ENCODE peak calls at places on chromosomes 11 and 22, in four cellular contexts. S is left ventricle myocardium inferior, L is fibroblast of pulmonary artery, R is fibroblast of mammary gland. Y is an unnamed sample.

GRCh38 chr22:39996732-39997131 is 2.0 kb downstream of the FAM83F start:
- DNase-seq in L (no peak), S (no peak), R (no peak), Y (no peak)

GRCh38 chr11:22512457-22512856 is 113.2 kb downstream of the FANCF start:
- DNase-seq in S (no peak), L (no peak), R (no peak), Y (no peak)

GRCh38 chr22:49930596-49931412 is 12.4 kb downstream of the CRELD2 start:
- DNase-seq in R (peak), L (peak), S (peak), Y (no peak)

GRCh38 chr11:27894552-27894951 is 194.3 kb upstream of the BDNF start:
- DNase-seq in R (no peak), L (no peak), S (no peak), Y (no peak)

GRCh38 chr22:25114369-25115362 is 85.0 kb upstream of the CRYBB3 start:
- DNase-seq in R (no peak), L (no peak), S (no peak), Y (no peak)

GRCh38 chr22:17121235-17122195 is at the start of gene TMEM121B:
- DNase-seq in R (peak), L (peak), S (peak), Y (peak)

GRCh38 chr22:48198489-48199459 is 1436.3 kb downstream of the TBC1D22A start:
- DNase-seq in R (no peak), S (no peak), L (no peak), Y (no peak)

GRCh38 chr22:26535499-26535898 is 23.2 kb upstream of the TFIP11 start:
- DNase-seq in S (no peak), L (no peak), R (no peak), Y (no peak)

GRCh38 chr22:17087176-17088131 is 2.7 kb downstream of the IL17RA start:
- DNase-seq in S (no peak), L (peak), R (peak), Y (no peak)

GRCh38 chr11:48058064-48058463 is 77.7 kb downstream of the PTPRJ start:
- DNase-seq in S (no peak), L (no peak), R (no peak), Y (no peak)

GRCh38 chr11:68179847-68180246 is 33.2 kb downstream of the KMT5B start:
- DNase-seq in S (no peak), R (no peak), L (no peak), Y (no peak)

GRCh38 chr11:59207988-59208432 is 4.7 kb downstream of the MPEG1 start:
- DNase-seq in L (peak), R (peak), S (no peak), Y (peak)

GRCh38 chr11:68870470-68870869 is 28.8 kb upstream of the CPT1A start:
- DNase-seq in S (no peak), L (no peak), R (peak), Y (no peak)

GRCh38 chr11:77142091-77142975 is 14.3 kb downstream of the MYO7A start:
- DNase-seq in L (no peak), S (no peak), R (no peak), Y (no peak)

GRCh38 chr11:77141475-77141874 is 13.4 kb downstream of the MYO7A start:
- DNase-seq in L (no peak), S (no peak), R (no peak), Y (no peak)

GRCh38 chr11:77139201-77139600 is 11.2 kb downstream of the MYO7A start:
- DNase-seq in L (no peak), R (no peak), S (no peak), Y (no peak)

GRCh38 chr11:77141034-77141433 is 13.0 kb downstream of the MYO7A start:
- DNase-seq in S (no peak), R (peak), L (peak), Y (no peak)

GRCh38 chr11:77140231-77140959 is 12.3 kb downstream of the MYO7A start:
- DNase-seq in R (peak), L (peak), S (peak), Y (no peak)
- TF ChIP-seq CTCF in R (no peak), L (no peak), S (no peak), Y (no peak)

GRCh38 chr11:126969865-126970479 is 30.6 kb downstream of the KIRREL3 start:
- DNase-seq in L (peak), S (no peak), R (peak), Y (peak)
- TF ChIP-seq CTCF in L (peak), S (peak), R (peak), Y (peak)

DNA sequence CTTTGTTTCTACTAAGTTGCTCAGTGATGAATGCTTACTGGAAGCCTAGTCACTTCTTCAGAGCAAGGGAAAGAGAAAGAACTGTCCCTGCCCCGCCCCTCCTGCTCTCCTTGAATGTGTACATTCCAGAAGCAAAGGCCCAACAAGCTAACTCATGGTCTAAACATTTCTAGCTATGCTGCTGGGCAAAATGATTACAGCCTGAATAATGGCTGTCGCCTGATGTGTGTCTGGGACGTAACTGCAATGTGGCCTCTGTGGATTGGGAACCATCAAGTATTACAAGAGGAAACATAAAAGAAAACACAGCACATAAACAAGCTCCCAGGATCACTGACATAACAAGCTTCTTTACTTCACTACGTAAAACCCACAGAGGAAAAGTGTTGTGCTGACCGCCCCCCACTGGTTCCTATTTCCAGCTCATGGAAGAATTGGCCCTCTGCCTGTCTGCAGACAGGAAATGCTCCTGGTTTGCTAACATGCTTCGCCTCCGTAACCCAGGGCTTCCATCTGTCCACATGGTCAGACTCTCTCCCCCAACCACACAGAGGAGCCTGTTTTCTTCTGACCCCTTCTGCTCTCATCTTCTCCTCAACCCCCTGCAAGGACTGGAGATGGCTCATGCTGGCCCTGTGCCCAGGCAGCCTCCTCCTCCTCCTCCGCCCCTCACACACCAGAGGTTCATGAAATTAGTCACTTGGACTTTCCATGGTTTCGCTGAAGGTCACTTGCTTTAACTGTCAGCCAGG is 187.2 kb downstream of the MAML2 start:
- DNase-seq in S (peak), R (peak), L (peak), Y (no peak)
- TF ChIP-seq CTCF in S (peak), R (peak), L (peak), Y (no peak)

GRCh38 chr22:19648419-19648929 is 65.8 kb upstream of the SEPTIN5 start:
- DNase-seq in S (no peak), R (no peak), L (no peak), Y (no peak)
- TF ChIP-seq CTCF in S (no peak), R (no peak), L (no peak), Y (no peak)

GRCh38 chr22:41762980-41763779 is 37.3 kb upstream of the CCDC134 start:
- DNase-seq in L (peak), S (no peak), R (no peak), Y (peak)
- TF ChIP-seq CTCF in L (peak), S (peak), R (peak), Y (peak)

DNA sequence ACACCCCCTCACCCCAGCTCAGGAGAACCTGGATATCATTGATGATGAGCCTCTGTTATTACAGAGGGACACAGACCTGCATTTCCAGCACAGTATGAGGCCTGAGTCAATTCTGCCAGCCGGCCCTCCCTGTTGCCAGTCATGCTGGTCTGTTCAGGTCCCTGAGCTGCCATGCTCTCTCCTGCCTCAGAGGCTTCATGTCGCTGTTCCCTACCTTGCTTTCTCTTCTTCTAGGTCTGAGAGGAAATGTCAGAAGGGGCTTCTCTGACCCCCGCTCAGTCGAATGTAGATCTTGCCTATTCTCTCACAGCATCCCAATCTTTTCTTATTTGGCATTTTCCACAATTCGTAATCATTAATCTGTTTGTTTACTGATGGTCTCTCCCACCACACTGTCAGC is 21.8 kb upstream of the ABCC8 start:
- DNase-seq in R (no peak), S (no peak), L (no peak), Y (peak)
- TF ChIP-seq CTCF in R (no peak), S (no peak), L (peak), Y (peak)

DNA sequence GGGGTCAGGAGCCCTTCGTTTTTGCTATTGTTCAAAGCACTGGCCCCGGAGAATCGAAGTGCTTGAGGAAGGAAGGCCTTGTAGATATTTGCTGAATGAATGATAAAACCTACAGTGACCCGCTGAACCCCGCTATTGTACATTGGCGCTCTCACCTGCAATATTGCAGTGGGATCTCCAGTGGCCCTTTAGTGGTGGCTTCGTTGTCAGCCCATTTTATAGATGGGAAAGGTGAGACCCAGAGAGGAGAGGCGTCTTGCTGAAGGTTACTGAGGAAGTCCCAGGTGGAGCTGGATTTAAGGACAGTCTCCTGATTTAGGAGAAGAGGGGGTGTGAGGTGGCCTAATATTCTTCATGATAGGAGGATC is 1.2 kb downstream of the CDC42EP2 start:
- DNase-seq in R (no peak), S (no peak), L (no peak), Y (no peak)
- TF ChIP-seq CTCF in R (no peak), S (peak), L (no peak), Y (peak)